ENCODE peak calls at places on chromosomes 1 and 21, in seven cellular contexts. Z is astrocyte of the cerebellum, N is stomach, J is AG09319, W is epithelial cell of esophagus, O is cardiac fibroblast, D is IMR-90. L is an unnamed sample.

GRCh38 chr1:99469641-99470040 is 176.3 kb upstream of the PALMD start:
- DNase-seq in D (peak; percentile 15), W (no peak), J (no peak), Z (peak; percentile 43), N (no peak), O (no peak), L (no peak)

GRCh38 chr21:34933609-34934345 is 115.3 kb downstream of the RUNX1 start:
- DNase-seq in Z (no peak), W (no peak), D (no peak), N (no peak), J (no peak), O (no peak), L (no peak)

GRCh38 chr1:42934111-42934510 is 24.6 kb downstream of the SLC2A1 start:
- DNase-seq in W (peak; percentile 11), J (no peak), Z (no peak), O (no peak), D (no peak), N (no peak), L (no peak)

GRCh38 chr1:12121212-12122000 is 45.4 kb upstream of the TNFRSF1B start:
- DNase-seq in O (peak; percentile 62), D (peak; percentile 97), J (peak; percentile 60), Z (peak; percentile 19), W (peak; percentile 43), N (no peak), L (no peak)

GRCh38 chr1:230243146-230243545 is 176.1 kb downstream of the GALNT2 start:
- DNase-seq in N (no peak), Z (no peak), O (no peak), J (no peak), D (no peak), W (no peak), L (no peak)

GRCh38 chr1:116540088-116540487 is 30.7 kb downstream of the CD58 start:
- DNase-seq in N (no peak), Z (no peak), W (peak; percentile 21), D (no peak), J (no peak), O (no peak), L (no peak)

GRCh38 chr1:28895896-28896608 is 18.3 kb upstream of the EPB41 start:
- DNase-seq in J (no peak), O (peak; percentile 13), N (no peak), Z (no peak), D (peak; percentile 36), W (no peak), L (no peak)

GRCh38 chr1:85244271-85245053 is 15.0 kb downstream of the C1orf52 start:
- DNase-seq in J (no peak), N (no peak), O (peak; percentile 53), D (peak; percentile 48), Z (no peak), W (peak; percentile 14), L (no peak)

GRCh38 chr1:20640183-20640597 is 6.9 kb downstream of the PINK1 start:
- DNase-seq in J (no peak), N (peak; percentile 49), W (peak; percentile 67), Z (peak; percentile 42), D (peak; percentile 54), O (peak; percentile 71), L (no peak)

GRCh38 chr1:202844259-202844658 is 33.5 kb downstream of the PCAT6 start:
- DNase-seq in W (peak; percentile 80), Z (no peak), J (no peak), O (no peak), D (no peak), N (no peak), L (no peak)

DNA sequence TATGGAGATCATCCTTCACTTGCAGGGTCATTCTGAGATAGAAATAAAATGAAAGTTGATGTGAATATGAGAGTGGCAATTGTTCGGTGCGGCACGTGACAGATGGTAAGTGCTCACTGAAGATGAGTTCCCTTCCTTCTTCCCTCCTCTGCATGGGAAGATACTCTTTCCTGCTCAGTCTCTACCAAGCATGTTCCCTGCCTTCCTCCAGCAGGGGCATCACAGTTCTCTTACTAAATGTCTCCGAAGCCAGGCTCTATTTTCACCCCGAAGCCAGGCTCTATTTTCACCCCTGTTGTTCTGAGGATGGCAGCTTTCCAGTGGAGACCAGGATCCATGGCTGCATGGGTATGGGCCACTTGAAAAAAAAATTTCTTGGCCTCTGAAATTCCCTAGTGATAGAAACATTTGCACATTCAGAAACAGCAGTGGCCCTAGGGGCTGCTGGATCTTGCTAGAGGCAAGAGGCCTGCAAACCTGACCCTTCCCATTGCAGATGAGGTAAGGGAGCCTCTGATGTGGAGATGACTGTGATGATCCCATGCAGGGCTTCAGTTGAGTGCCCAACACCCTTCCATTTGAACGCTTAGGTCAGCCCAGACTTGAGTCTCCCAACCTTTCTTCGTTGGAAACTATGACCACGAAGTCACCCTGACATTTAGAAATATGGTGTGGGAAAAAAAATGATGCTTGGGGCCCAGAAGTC is 123.7 kb upstream of the HMGB4 start:
- DNase-seq in W (no peak), J (no peak), N (no peak), Z (no peak), D (no peak), O (no peak), L (no peak)
- TF ChIP-seq CTCF in W (no peak), J (no peak), N (no peak), Z (peak; percentile 25), D (no peak), O (no peak), L (no peak)

GRCh38 chr1:239803666-239804228 is 287.9 kb upstream of the FMN2 start:
- DNase-seq in N (no peak), W (no peak), Z (no peak), J (no peak), O (no peak), D (no peak), L (no peak)

GRCh38 chr1:239805042-239805441 is 286.6 kb upstream of the FMN2 start:
- DNase-seq in Z (no peak), D (no peak), W (peak; percentile 11), O (no peak), N (no peak), J (no peak), L (no peak)

GRCh38 chr1:239804265-239804664 is 287.4 kb upstream of the FMN2 start:
- DNase-seq in N (no peak), Z (no peak), W (no peak), D (no peak), J (no peak), O (no peak), L (no peak)

GRCh38 chr1:239805888-239806772 is 285.6 kb upstream of the FMN2 start:
- DNase-seq in O (no peak), W (no peak), D (no peak), N (no peak), Z (no peak), J (no peak), L (no peak)

DNA sequence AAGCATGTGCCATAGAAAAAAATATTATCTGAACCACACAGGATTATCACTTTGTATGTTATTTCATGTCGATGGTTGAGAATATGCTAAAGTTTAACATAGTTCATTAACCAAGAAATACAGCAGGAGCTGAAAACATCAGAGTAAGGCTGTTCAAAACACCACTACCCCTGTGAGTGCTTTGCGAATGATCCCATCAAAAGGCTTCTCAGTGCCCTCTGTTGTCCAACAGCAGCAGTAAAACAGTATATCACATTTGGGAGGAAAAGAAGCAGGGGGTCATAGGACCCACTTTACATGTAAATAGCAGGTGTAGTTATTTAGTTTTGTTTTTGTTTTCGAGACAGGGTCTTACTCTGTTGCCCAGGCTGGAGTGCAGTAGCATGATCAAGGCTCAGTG is 289.4 kb upstream of the FMN2 start:
- DNase-seq in J (no peak), N (no peak), O (no peak), Z (no peak), D (no peak), W (no peak), L (no peak)
- TF ChIP-seq CTCF in J (no peak), N (no peak), O (no peak), Z (no peak), D (no peak), W (no peak), L (no peak)

GRCh38 chr1:8815582-8816285 is 1.7 kb downstream of the RERE start:
- DNase-seq in J (no peak), W (peak; percentile 30), D (no peak), N (peak; percentile 16), Z (no peak), O (peak; percentile 55), L (no peak)

GRCh38 chr1:8818325-8818775 is 910 bp upstream of the RERE start:
- DNase-seq in D (peak; percentile 82), N (peak; percentile 60), Z (peak; percentile 80), W (peak; percentile 93), O (peak; percentile 93), J (peak; percentile 25), L (no peak)

GRCh38 chr1:8816306-8816705 is 1.1 kb downstream of the RERE start:
- DNase-seq in W (peak; percentile 68), O (peak; percentile 71), D (peak; percentile 53), Z (no peak), N (no peak), J (no peak), L (no peak)

GRCh38 chr1:8816831-8817412 is 518 bp downstream of the RERE start:
- DNase-seq in Z (no peak), D (no peak), W (no peak), J (no peak), N (peak; percentile 27), O (peak; percentile 23), L (no peak)

GRCh38 chr1:8817413-8818324 is at the start of gene RERE:
- DNase-seq in W (peak; percentile 95), N (peak; percentile 95), J (peak; percentile 88), O (peak; percentile 90), D (peak; percentile 91), Z (peak; percentile 73), L (peak; percentile 75)
- TF ChIP-seq CTCF in W (peak; percentile 9), N (no peak), J (no peak), O (no peak), D (peak; percentile 15), Z (no peak), L (no peak)

GRCh38 chr1:206961668-206962067 is 8.6 kb downstream of the FCAMR start:
- DNase-seq in O (no peak), Z (no peak), D (no peak), W (peak; percentile 82), N (no peak), J (no peak), L (no peak)

GRCh38 chr1:206958154-206958553 is 11.9 kb upstream of the PIGR start:
- DNase-seq in N (no peak), O (no peak), J (no peak), Z (no peak), D (no peak), W (no peak), L (no peak)

GRCh38 chr1:206962269-206962668 is 8.0 kb downstream of the FCAMR start:
- DNase-seq in N (no peak), O (no peak), Z (no peak), J (no peak), D (no peak), W (no peak), L (no peak)

GRCh38 chr1:206963119-206963712 is 7.0 kb downstream of the FCAMR start:
- DNase-seq in N (no peak), W (peak; percentile 44), Z (no peak), O (peak; percentile 25), D (peak; percentile 37), J (no peak), L (no peak)

DNA sequence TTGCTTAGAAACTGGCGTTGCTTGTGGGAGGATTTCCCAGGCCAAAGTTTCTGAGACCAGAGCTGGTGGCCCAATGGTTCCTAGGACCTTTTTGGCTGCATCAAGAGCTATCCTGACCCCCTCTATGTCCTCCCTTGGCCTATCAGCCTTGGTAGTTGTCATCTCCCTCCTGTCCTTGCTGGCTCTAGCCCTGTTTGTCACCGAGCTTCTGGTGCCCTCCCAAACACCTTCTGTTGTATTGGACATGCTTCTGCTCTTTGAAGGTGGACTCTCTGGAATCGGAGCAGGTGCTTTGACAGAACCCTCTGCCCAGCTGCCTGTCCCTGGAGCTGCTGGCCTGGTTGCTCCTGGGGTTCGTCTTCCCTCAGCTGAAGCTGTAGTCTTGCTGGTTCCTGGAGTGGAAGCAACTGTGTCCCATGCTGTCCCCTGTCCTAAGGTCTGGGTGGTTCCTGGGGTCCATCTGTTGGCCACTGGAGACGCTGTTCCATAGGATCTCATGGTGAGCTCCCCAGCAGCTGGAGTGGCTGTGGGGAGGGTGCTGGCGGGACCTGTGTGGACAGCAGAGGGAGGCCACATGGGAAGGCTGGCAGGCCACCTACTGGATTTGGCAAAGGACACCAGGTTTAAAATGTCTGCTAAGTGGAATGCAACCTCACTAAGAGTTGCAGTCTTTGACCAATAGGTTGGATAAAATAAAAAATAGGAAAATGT is 9.4 kb downstream of the FCAMR start:
- DNase-seq in J (no peak), Z (no peak), W (no peak), D (no peak), O (no peak), N (no peak), L (no peak)
- TF ChIP-seq CTCF in J (no peak), Z (no peak), W (no peak), D (no peak), O (no peak), N (no peak), L (no peak)

L was measured in retinal pigment epithelial cell.